ENCODE peak calls at places on chromosomes 6 and 20, in four cellular contexts. I is HCT116, B is H1, R is endothelial cell of umbilical vein. N is an unnamed sample.

GRCh38 chr20:9610665-9611064 is 96.3 kb downstream of the LAMP5 start:
- DNase-seq in I (no peak), B (no peak), R (no peak), N (no peak)

GRCh38 chr20:43923322-43923721 is 8.7 kb downstream of the TOX2 start:
- DNase-seq in I (no peak), B (no peak), R (no peak), N (no peak)

GRCh38 chr6:157741889-157742615 is 81.0 kb upstream of the SNX9 start:
- DNase-seq in I (no peak), B (no peak), R (peak), N (no peak)

GRCh38 chr20:3470208-3470626 is 601 bp upstream of the ATRN start:
- DNase-seq in I (no peak), B (no peak), R (no peak), N (no peak)

GRCh38 chr20:63191400-63191799 is 24.5 kb downstream of the YTHDF1 start:
- DNase-seq in I (peak), B (no peak), R (no peak), N (no peak)

GRCh38 chr6:107108201-107108890 is 7.0 kb downstream of the BEND3 start:
- DNase-seq in I (no peak), B (no peak), R (no peak), N (no peak)

GRCh38 chr6:104718672-104719071 is 141.0 kb downstream of the HACE1 start:
- DNase-seq in I (no peak), B (no peak), R (peak), N (no peak)

GRCh38 chr20:23111307-23111943 is 25.3 kb upstream of the CD93 start:
- DNase-seq in I (no peak), B (no peak), R (no peak), N (no peak)

GRCh38 chr6:111469543-111469942 is 13.5 kb downstream of the REV3L start:
- DNase-seq in I (no peak), B (no peak), R (no peak), N (no peak)

GRCh38 chr6:150290429-150290828 is 78.4 kb upstream of the IYD start:
- DNase-seq in I (no peak), B (no peak), R (no peak), N (no peak)

GRCh38 chr6:36962874-36963273 is 8.3 kb downstream of the PI16 start:
- DNase-seq in I (no peak), B (peak), R (no peak), N (peak)

GRCh38 chr20:21515300-21516179 is 1.7 kb upstream of the NKX2-2 start:
- DNase-seq in I (no peak), B (no peak), R (no peak), N (no peak)

GRCh38 chr20:60237981-60238380 is 279.8 kb downstream of the CDH26 start:
- DNase-seq in I (no peak), B (no peak), R (no peak), N (no peak)

GRCh38 chr6:43842964-43843645 is 73.1 kb downstream of the VEGFA start:
- DNase-seq in I (no peak), B (no peak), R (no peak), N (no peak)

GRCh38 chr6:170225852-170226417 is 64.9 kb downstream of the DLL1 start:
- DNase-seq in I (no peak), B (no peak), R (peak), N (no peak)

GRCh38 chr6:166410426-166410935 is 27.7 kb upstream of the MPC1 start:
- DNase-seq in I (no peak), B (no peak), R (no peak), N (no peak)

GRCh38 chr6:79167931-79168694 is 66.4 kb downstream of the HMGN3 start:
- DNase-seq in I (no peak), B (no peak), R (peak), N (no peak)

GRCh38 chr6:110509617-110510231 is 33.3 kb upstream of the SLC22A16 start:
- DNase-seq in I (peak), B (no peak), R (peak), N (no peak)

GRCh38 chr20:63258826-63259225 is 4.6 kb upstream of the NKAIN4 start:
- DNase-seq in I (no peak), B (no peak), R (no peak), N (no peak)

GRCh38 chr6:143940011-143940597 is 68.0 kb downstream of the PLAGL1 start:
- DNase-seq in I (peak), B (no peak), R (peak), N (no peak)

GRCh38 chr6:8215631-8216030 is 113.3 kb upstream of the EEF1E1 start:
- DNase-seq in I (no peak), B (no peak), R (no peak), N (no peak)

GRCh38 chr20:18666803-18667460 is 79.1 kb downstream of the DTD1 start:
- DNase-seq in I (no peak), B (no peak), R (no peak), N (no peak)

GRCh38 chr6:129317931-129318820 is 391.8 kb downstream of the ARHGAP18 start:
- DNase-seq in I (no peak), B (peak), R (peak), N (peak)

GRCh38 chr6:119346450-119346849 is 3.1 kb downstream of the MAN1A1 start:
- DNase-seq in I (no peak), B (no peak), R (no peak), N (no peak)

GRCh38 chr6:169529931-169530761 is 171.7 kb downstream of the WDR27 start:
- DNase-seq in I (no peak), B (no peak), R (no peak), N (no peak)

GRCh38 chr6:155080876-155081845 is 86.0 kb downstream of the TIAM2 start:
- DNase-seq in I (no peak), B (no peak), R (peak), N (no peak)

GRCh38 chr20:3687655-3688054 is 5.8 kb upstream of the ADAM33 start:
- DNase-seq in I (peak), B (no peak), R (peak), N (no peak)

GRCh38 chr6:122553697-122554096 is 56.5 kb upstream of the PKIB start:
- DNase-seq in I (no peak), B (no peak), R (no peak), N (no peak)

GRCh38 chr20:42346771-42347170 is 728.6 kb upstream of the CHD6 start:
- DNase-seq in I (no peak), B (no peak), R (no peak), N (no peak)

GRCh38 chr20:5718896-5719595 is 31.2 kb upstream of the SHLD1 start:
- DNase-seq in I (no peak), B (no peak), R (no peak), N (no peak)
- TF ChIP-seq POLR2AphosphoS5 in I (no peak), B (no peak), R (no peak), N (no peak)

GRCh38 chr6:100455230-100456124 is 9.2 kb downstream of the SIM1 start:
- DNase-seq in I (no peak), B (no peak), R (no peak), N (no peak)
- TF ChIP-seq EZH2 in I (no peak), B (peak), R (peak), N (no peak)

DNA sequence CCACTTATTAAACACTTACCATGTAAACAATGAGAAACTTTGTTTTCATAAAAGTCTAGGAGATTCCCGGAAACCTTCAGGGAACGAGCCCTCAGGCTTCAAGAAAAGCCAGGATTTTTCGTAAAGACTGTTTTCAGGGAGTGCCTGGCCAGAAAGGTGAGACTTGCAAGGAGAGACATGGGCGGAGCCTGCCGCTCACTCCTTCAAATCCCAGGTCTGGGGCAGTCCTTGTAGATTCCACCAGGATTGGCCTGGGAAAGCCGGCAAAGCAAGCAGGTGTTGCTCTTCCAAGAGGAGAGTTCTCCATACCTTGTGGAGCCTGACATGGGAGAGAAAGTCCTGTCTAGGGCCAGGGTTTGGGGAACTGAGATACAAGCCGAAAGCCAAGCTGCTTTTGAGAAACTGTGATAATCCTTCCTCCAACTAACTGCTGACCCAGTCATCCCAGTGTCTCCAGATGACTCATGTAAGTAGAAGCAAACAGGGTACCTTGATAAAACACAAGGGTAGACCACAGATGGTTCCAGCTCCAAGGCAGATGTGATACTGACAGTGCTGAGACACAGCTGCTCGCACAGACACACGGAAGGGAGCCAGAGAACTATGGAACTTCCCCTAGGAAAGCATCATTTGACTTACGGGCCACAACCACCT is 69.4 kb upstream of the NAA20 start:
- DNase-seq in I (no peak), B (no peak), R (no peak), N (no peak)
- H3K9ac ChIP-seq in I (no peak), B (no peak), R (no peak), N (no peak)

DNA sequence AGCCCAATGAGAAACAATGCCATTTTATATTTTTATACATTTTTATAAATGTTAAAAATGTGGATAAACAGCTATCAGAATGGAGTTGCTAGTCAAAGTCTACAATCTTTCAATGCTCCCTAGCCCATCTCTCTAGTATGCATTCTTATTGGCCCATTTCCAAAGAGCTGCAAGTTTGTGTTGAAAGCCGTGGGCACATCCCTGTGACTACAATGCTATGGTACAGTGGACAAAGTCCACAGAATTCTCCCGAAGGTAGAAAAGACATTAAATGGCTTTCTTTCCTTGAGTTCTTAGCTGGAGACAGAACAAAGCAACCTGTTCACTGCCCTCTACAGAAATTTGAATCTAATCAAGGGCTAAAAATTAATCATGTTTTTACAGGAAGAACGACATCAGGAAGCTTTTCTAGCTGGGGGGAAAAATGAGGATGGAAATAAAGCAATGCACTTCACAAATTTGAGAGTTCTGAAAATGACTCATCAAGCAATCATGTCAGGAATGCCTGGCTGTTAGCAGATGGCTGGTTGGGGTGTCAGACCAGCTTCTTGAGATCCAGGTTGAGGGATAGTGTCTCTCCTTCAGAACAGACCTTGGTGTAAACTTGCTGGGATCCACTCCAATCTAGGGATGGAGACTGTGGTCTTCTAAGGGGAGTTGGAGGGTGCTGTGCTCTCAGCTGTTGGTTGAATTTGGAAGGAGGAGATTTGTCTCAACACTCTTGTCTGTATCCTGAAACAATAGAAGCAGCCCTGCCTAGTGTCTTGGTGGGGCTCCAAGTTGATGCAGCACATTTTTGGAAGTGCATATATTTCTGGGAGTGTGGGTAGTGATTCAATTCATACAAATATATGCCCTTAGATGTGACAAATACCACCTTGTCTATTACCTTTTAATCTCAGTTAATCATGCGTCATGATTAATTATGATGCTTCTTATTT is 143.4 kb upstream of the PHACTR1 start:
- DNase-seq in I (no peak), B (no peak), R (peak), N (no peak)
- TF ChIP-seq POLR2AphosphoS5 in I (no peak), B (no peak), R (no peak), N (no peak)

GRCh38 chr20:33091693-33092092 is 12.2 kb downstream of the BPIFB4 start:
- DNase-seq in I (no peak), B (no peak), R (no peak), N (no peak)

GRCh38 chr20:33093074-33093473 is 13.6 kb downstream of the BPIFB4 start:
- DNase-seq in I (no peak), B (no peak), R (no peak), N (no peak)

GRCh38 chr20:33095249-33095648 is 15.8 kb downstream of the BPIFB4 start:
- DNase-seq in I (no peak), B (no peak), R (no peak), N (no peak)

GRCh38 chr20:33092361-33092760 is 12.9 kb downstream of the BPIFB4 start:
- DNase-seq in I (no peak), B (no peak), R (no peak), N (no peak)

DNA sequence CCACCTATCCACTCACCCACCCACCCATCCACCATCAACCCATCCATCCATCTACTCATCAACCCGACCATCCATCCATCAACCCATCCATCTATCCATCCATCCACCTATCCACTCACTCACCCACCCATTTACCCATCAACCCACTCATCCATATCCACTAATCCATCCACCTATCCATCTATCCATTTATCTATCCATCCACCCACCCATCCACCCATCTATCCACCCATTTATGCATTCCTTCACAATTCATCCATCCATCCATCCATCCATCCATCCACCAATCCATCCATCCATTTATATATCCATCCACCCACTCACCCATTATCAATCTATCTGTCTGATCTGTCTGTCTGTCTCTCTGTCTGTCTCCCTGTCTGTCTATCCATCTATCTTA is 14.1 kb downstream of the BPIFB4 start:
- DNase-seq in I (no peak), B (no peak), R (no peak), N (no peak)
- TF ChIP-seq EZH2 in I (no peak), B (no peak), R (no peak), N (no peak)

GRCh38 chr6:1001655-1002349 is 308.9 kb upstream of the EXOC2 start:
- DNase-seq in I (no peak), B (no peak), R (no peak), N (no peak)
- H3K9ac ChIP-seq in I (no peak), B (no peak), R (no peak), N (no peak)